ENCODE peak calls at places on chromosomes 2 and 18, in ten cellular contexts. J, V, E, Y, K, G, Z, A, R and W are unnamed samples.

GRCh38 chr18:48222118-48222517 is 187.1 kb downstream of the ZBTB7C start:
- DNase-seq in K (peak; percentile 37), G (no peak), E (peak; percentile 92), Y (no peak), A (no peak), V (no peak), J (no peak), Z (peak; percentile 80), R (peak; percentile 19), W (peak; percentile 78)

GRCh38 chr2:110904410-110905148 is 172.2 kb downstream of the ACOXL start:
- DNase-seq in R (no peak), V (no peak), J (no peak), Y (no peak), G (no peak), E (no peak), A (peak; percentile 32), K (no peak), Z (no peak), W (no peak)

GRCh38 chr18:40473221-40473620 is 1481.8 kb upstream of the PIK3C3 start:
- DNase-seq in Y (no peak), Z (no peak), V (no peak), G (no peak), J (no peak), K (no peak), E (no peak), A (no peak), R (no peak), W (no peak)

GRCh38 chr2:163779970-163780597 is 44.3 kb upstream of the FIGN start:
- DNase-seq in A (no peak), Y (no peak), G (no peak), V (no peak), Z (no peak), J (no peak), R (no peak), E (no peak), K (peak; percentile 66), W (no peak)

GRCh38 chr2:239876241-239876947 is 148.7 kb downstream of the NDUFA10 start:
- DNase-seq in Z (no peak), R (no peak), K (no peak), Y (no peak), G (no peak), A (no peak), J (no peak), V (no peak), E (no peak), W (peak; percentile 10)

GRCh38 chr2:74457549-74458131 is 598 bp upstream of the WBP1 start:
- DNase-seq in K (peak; percentile 71), E (peak; percentile 62), V (peak; percentile 92), R (no peak), Z (no peak), J (no peak), G (peak; percentile 79), Y (no peak), A (peak; percentile 86), W (peak; percentile 83)

GRCh38 chr2:136764397-136765255 is 719 bp upstream of the THSD7B start:
- DNase-seq in J (no peak), A (peak; percentile 50), Z (no peak), Y (no peak), V (peak; percentile 26), R (no peak), G (no peak), E (no peak), K (no peak), W (no peak)

GRCh38 chr18:41324934-41325333 is 630.1 kb upstream of the PIK3C3 start:
- DNase-seq in R (peak; percentile 29), Y (peak; percentile 47), E (no peak), G (no peak), A (no peak), J (no peak), V (no peak), Z (peak; percentile 36), K (no peak), W (no peak)

GRCh38 chr2:235444101-235444597 is 49.7 kb upstream of the AGAP1 start:
- DNase-seq in R (no peak), Y (no peak), V (peak; percentile 62), G (no peak), Z (no peak), J (no peak), E (peak; percentile 56), K (no peak), A (no peak), W (peak; percentile 27)

GRCh38 chr2:232420463-232421188 is 14.0 kb downstream of the ALPG start:
- DNase-seq in Y (no peak), A (peak; percentile 85), E (no peak), K (peak; percentile 44), G (no peak), V (no peak), J (no peak), Z (no peak), R (no peak), W (peak; percentile 59)

GRCh38 chr2:79702934-79703333 is 190.1 kb downstream of the CTNNA2 start:
- DNase-seq in V (no peak), G (no peak), E (no peak), K (no peak), Y (no peak), A (no peak), J (no peak), R (peak; percentile 17), Z (no peak), W (no peak)

GRCh38 chr18:59096098-59096779 is 43.4 kb upstream of the SEC11C start:
- DNase-seq in Z (no peak), R (no peak), G (no peak), E (no peak), Y (no peak), V (no peak), K (no peak), A (peak; percentile 48), J (no peak), W (no peak)

GRCh38 chr2:27984153-27984552 is 93.6 kb downstream of the BABAM2 start:
- DNase-seq in R (no peak), Z (no peak), K (no peak), A (no peak), V (no peak), E (no peak), G (no peak), J (no peak), Y (peak; percentile 37), W (no peak)

GRCh38 chr2:27977623-27978312 is 87.2 kb downstream of the BABAM2 start:
- DNase-seq in V (no peak), A (no peak), R (peak; percentile 92), Y (peak; percentile 96), E (no peak), J (peak; percentile 70), G (no peak), Z (peak; percentile 85), K (no peak), W (no peak)

DNA sequence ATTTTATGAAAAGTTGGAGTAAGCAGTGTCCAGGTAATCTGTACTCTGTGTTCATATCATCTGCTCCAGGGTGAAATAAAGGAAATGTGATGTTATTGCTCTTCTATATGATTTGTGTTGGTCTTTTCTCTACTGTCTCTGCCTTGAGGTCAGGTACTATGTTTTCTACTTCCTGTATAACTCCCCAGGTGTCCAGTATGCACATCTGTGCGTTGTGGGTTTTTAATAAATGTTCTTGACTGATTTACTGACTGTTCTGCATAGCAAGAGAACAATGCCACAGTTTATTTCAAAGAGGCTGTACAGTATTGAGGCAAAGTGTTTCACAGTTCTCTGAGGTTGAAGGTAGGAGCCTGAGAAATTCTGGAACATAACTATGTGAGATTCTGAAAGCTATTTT is 89.7 kb downstream of the BABAM2 start:
- DNase-seq in E (no peak), J (no peak), A (no peak), G (no peak), Z (no peak), R (no peak), V (no peak), K (no peak), Y (no peak), W (no peak)
- TF ChIP-seq CTCF in E (no peak), J (no peak), A (no peak), G (no peak), Z (no peak), R (no peak), V (no peak), K (no peak), Y (no peak), W (no peak)

GRCh38 chr2:400988-401679 is 113.2 kb upstream of the ALKAL2 start:
- DNase-seq in G (no peak), Z (no peak), E (no peak), K (peak; percentile 44), A (no peak), R (no peak), Y (no peak), J (no peak), V (no peak), W (no peak)
- H3K4me3 ChIP-seq in G (no peak overlapping the region), Z (no peak overlapping the region), E (no peak overlapping the region), K (no peak overlapping the region), A (no peak overlapping the region), R (no peak overlapping the region), Y (no peak overlapping the region), J (no peak overlapping the region), V (no peak overlapping the region), W (no peak overlapping the region)

GRCh38 chr18:5268874-5269273 is 26.7 kb downstream of the ZBTB14 start:
- DNase-seq in G (no peak), V (no peak), Z (no peak), E (no peak), K (no peak), R (no peak), A (no peak), J (no peak), Y (no peak), W (no peak)
- TF ChIP-seq CTCF in G (no peak), V (no peak), Z (no peak), E (no peak), K (no peak), R (no peak), A (no peak), J (no peak), Y (no peak), W (no peak)

GRCh38 chr18:11587846-11588245 is 21.6 kb upstream of the SLC35G4 start:
- DNase-seq in E (no peak), J (no peak), R (no peak), K (no peak), Y (no peak), V (no peak), Z (no peak), A (no peak), G (no peak), W (no peak)

GRCh38 chr18:11591957-11592356 is 17.4 kb upstream of the SLC35G4 start:
- DNase-seq in R (no peak), Z (no peak), Y (no peak), J (no peak), K (no peak), V (no peak), G (no peak), A (no peak), E (no peak), W (no peak)

GRCh38 chr18:11585596-11585995 is 23.8 kb upstream of the SLC35G4 start:
- DNase-seq in Z (no peak), J (no peak), A (no peak), K (no peak), E (no peak), R (no peak), Y (no peak), G (no peak), V (no peak), W (no peak)

GRCh38 chr18:11587432-11587831 is 22.0 kb upstream of the SLC35G4 start:
- DNase-seq in V (no peak), K (no peak), E (no peak), G (no peak), Y (no peak), A (no peak), R (no peak), J (no peak), Z (no peak), W (no peak)
- H3K4me3 ChIP-seq in V (no peak overlapping the region), K (no peak overlapping the region), E (no peak overlapping the region), G (no peak overlapping the region), Y (no peak overlapping the region), A (no peak overlapping the region), R (no peak overlapping the region), J (no peak overlapping the region), Z (no peak overlapping the region), W (no peak overlapping the region)